ENCODE peak calls at places on chromosomes 1 and 21, in six cellular contexts. One of them, this sample, is unnamed.

GRCh38 chr1:65509912-65510680 is 89.6 kb downstream of the LEPR start:
- DNase-seq in adrenal gland: no peak
- DNase-seq in esophagus squamous epithelium: no peak
- DNase-seq in NB4: no peak
- DNase-seq in uterus: no peak
- DNase-seq in HCT116: no peak
- DNase-seq in this sample: no peak

GRCh38 chr1:172278478-172278877 is 142.0 kb upstream of the C1orf105 start:
- DNase-seq in adrenal gland: no peak
- DNase-seq in esophagus squamous epithelium: no peak
- DNase-seq in NB4: no peak
- DNase-seq in uterus: no peak
- DNase-seq in HCT116: no peak
- DNase-seq in this sample: no peak

GRCh38 chr1:201183728-201184127 is 6.9 kb upstream of the IGFN1 start:
- DNase-seq in adrenal gland: no peak
- DNase-seq in esophagus squamous epithelium: no peak
- DNase-seq in NB4: no peak
- DNase-seq in uterus: no peak
- DNase-seq in HCT116: no peak
- DNase-seq in this sample: no peak

GRCh38 chr1:59156526-59157196 is 140.2 kb upstream of the FGGY start:
- DNase-seq in adrenal gland: no peak
- DNase-seq in esophagus squamous epithelium: no peak
- DNase-seq in NB4: no peak
- DNase-seq in uterus: no peak
- DNase-seq in HCT116: peak; percentile 60
- DNase-seq in this sample: no peak

GRCh38 chr1:22969224-22969829 is 3.3 kb downstream of the LACTBL1 start:
- DNase-seq in adrenal gland: no peak
- DNase-seq in esophagus squamous epithelium: no peak
- DNase-seq in NB4: no peak
- DNase-seq in uterus: no peak
- DNase-seq in HCT116: no peak
- DNase-seq in this sample: no peak

GRCh38 chr1:159829822-159830455 is 3.3 kb downstream of the SLAMF8 start:
- DNase-seq in adrenal gland: peak; percentile 60
- DNase-seq in esophagus squamous epithelium: no peak
- DNase-seq in NB4: no peak
- DNase-seq in uterus: no peak
- DNase-seq in HCT116: no peak
- DNase-seq in this sample: no peak

GRCh38 chr1:232890340-232890953 is 60.0 kb upstream of the NTPCR start:
- DNase-seq in adrenal gland: no peak
- DNase-seq in esophagus squamous epithelium: no peak
- DNase-seq in NB4: peak; percentile 40
- DNase-seq in uterus: no peak
- DNase-seq in HCT116: no peak
- DNase-seq in this sample: no peak

GRCh38 chr1:216627252-216627651 is 96.0 kb downstream of the ESRRG start:
- DNase-seq in adrenal gland: no peak
- DNase-seq in esophagus squamous epithelium: no peak
- DNase-seq in NB4: no peak
- DNase-seq in uterus: no peak
- DNase-seq in HCT116: no peak
- DNase-seq in this sample: no peak

GRCh38 chr1:244381887-244382565 is 69.7 kb downstream of the ADSS2 start:
- DNase-seq in adrenal gland: no peak
- DNase-seq in esophagus squamous epithelium: no peak
- DNase-seq in NB4: no peak
- DNase-seq in uterus: no peak
- DNase-seq in HCT116: no peak
- DNase-seq in this sample: no peak

GRCh38 chr1:147238053-147238902 is 4.2 kb upstream of the CHD1L start:
- DNase-seq in adrenal gland: no peak
- DNase-seq in esophagus squamous epithelium: no peak
- DNase-seq in NB4: no peak
- DNase-seq in uterus: no peak
- DNase-seq in HCT116: no peak
- DNase-seq in this sample: no peak

GRCh38 chr1:54260810-54261209 is 60.8 kb downstream of the MRPL37 start:
- DNase-seq in adrenal gland: no peak
- DNase-seq in esophagus squamous epithelium: no peak
- DNase-seq in NB4: no peak
- DNase-seq in uterus: no peak
- DNase-seq in HCT116: no peak
- DNase-seq in this sample: no peak

GRCh38 chr1:165356876-165357275 is 361 bp upstream of the LMX1A start:
- DNase-seq in adrenal gland: no peak
- DNase-seq in esophagus squamous epithelium: no peak
- DNase-seq in NB4: no peak
- DNase-seq in uterus: no peak
- DNase-seq in HCT116: no peak
- DNase-seq in this sample: no peak

GRCh38 chr21:22125581-22125980 is 1127.4 kb downstream of the NCAM2 start:
- DNase-seq in adrenal gland: no peak
- DNase-seq in esophagus squamous epithelium: no peak
- DNase-seq in NB4: no peak
- DNase-seq in uterus: no peak
- DNase-seq in HCT116: no peak
- DNase-seq in this sample: no peak

GRCh38 chr1:97158704-97159103 is 437.1 kb downstream of the PTBP2 start:
- DNase-seq in adrenal gland: no peak
- DNase-seq in esophagus squamous epithelium: no peak
- DNase-seq in NB4: no peak
- DNase-seq in uterus: no peak
- DNase-seq in HCT116: no peak
- DNase-seq in this sample: no peak

GRCh38 chr1:73092383-73092782 is 810.0 kb upstream of the NEGR1 start:
- DNase-seq in adrenal gland: no peak
- DNase-seq in esophagus squamous epithelium: no peak
- DNase-seq in NB4: no peak
- DNase-seq in uterus: no peak
- DNase-seq in HCT116: no peak
- DNase-seq in this sample: no peak
- TF ChIP-seq POLR2A in adrenal gland: no peak
- TF ChIP-seq POLR2A in esophagus squamous epithelium: no peak
- TF ChIP-seq POLR2A in NB4: no peak
- TF ChIP-seq POLR2A in uterus: no peak
- TF ChIP-seq POLR2A in HCT116: no peak
- TF ChIP-seq POLR2A in this sample: no peak

GRCh38 chr1:227127891-227128290 is 187.8 kb downstream of the COQ8A start:
- DNase-seq in adrenal gland: no peak
- DNase-seq in esophagus squamous epithelium: no peak
- DNase-seq in NB4: no peak
- DNase-seq in uterus: no peak
- DNase-seq in HCT116: no peak
- DNase-seq in this sample: no peak

GRCh38 chr1:227134686-227135314 is 183.5 kb downstream of the CDC42BPA start:
- DNase-seq in adrenal gland: no peak
- DNase-seq in esophagus squamous epithelium: no peak
- DNase-seq in NB4: no peak
- DNase-seq in uterus: no peak
- DNase-seq in HCT116: no peak
- DNase-seq in this sample: no peak

GRCh38 chr1:227136210-227136609 is 182.1 kb downstream of the CDC42BPA start:
- DNase-seq in adrenal gland: no peak
- DNase-seq in esophagus squamous epithelium: no peak
- DNase-seq in NB4: no peak
- DNase-seq in uterus: no peak
- DNase-seq in HCT116: no peak
- DNase-seq in this sample: no peak

GRCh38 chr1:227125929-227126545 is 185.9 kb downstream of the COQ8A start:
- DNase-seq in adrenal gland: no peak
- DNase-seq in esophagus squamous epithelium: no peak
- DNase-seq in NB4: no peak
- DNase-seq in uterus: no peak
- DNase-seq in HCT116: no peak
- DNase-seq in this sample: no peak

DNA sequence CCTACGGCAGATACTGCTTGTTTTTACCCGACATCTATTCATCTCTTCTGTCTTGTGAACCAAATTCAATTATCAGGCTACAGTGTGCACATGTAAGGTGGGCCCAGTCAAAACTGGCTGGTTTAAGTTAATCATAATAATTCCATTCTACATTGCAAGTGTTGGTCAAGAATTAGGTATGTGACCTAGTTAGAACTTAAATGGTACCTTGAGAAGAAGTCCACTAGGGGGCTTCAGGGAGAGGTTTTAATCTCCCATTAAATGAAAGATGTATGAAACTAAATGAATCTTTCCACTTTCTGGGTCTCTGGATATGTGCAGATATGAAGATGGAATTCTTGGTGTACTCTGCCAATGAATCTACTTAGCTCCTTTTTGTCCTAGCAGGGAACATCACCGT is 187.1 kb downstream of the CDC42BPA start:
- DNase-seq in adrenal gland: no peak
- DNase-seq in esophagus squamous epithelium: no peak
- DNase-seq in NB4: peak; percentile 25
- DNase-seq in uterus: no peak
- DNase-seq in HCT116: peak; percentile 15
- DNase-seq in this sample: no peak
- TF ChIP-seq CTCF in adrenal gland: peak; percentile 42
- TF ChIP-seq CTCF in esophagus squamous epithelium: no peak
- TF ChIP-seq CTCF in NB4: peak; percentile 27
- TF ChIP-seq CTCF in uterus: peak; percentile 29
- TF ChIP-seq CTCF in HCT116: peak; percentile 20
- TF ChIP-seq CTCF in this sample: peak; percentile 34

GRCh38 chr1:218090459-218090858 is 194.6 kb upstream of the RRP15 start:
- DNase-seq in adrenal gland: no peak
- DNase-seq in esophagus squamous epithelium: no peak
- DNase-seq in NB4: no peak
- DNase-seq in uterus: no peak
- DNase-seq in HCT116: no peak
- DNase-seq in this sample: no peak
- TF ChIP-seq POLR2A in adrenal gland: no peak
- TF ChIP-seq POLR2A in esophagus squamous epithelium: no peak
- TF ChIP-seq POLR2A in NB4: no peak
- TF ChIP-seq POLR2A in uterus: no peak
- TF ChIP-seq POLR2A in HCT116: no peak
- TF ChIP-seq POLR2A in this sample: no peak

DNA sequence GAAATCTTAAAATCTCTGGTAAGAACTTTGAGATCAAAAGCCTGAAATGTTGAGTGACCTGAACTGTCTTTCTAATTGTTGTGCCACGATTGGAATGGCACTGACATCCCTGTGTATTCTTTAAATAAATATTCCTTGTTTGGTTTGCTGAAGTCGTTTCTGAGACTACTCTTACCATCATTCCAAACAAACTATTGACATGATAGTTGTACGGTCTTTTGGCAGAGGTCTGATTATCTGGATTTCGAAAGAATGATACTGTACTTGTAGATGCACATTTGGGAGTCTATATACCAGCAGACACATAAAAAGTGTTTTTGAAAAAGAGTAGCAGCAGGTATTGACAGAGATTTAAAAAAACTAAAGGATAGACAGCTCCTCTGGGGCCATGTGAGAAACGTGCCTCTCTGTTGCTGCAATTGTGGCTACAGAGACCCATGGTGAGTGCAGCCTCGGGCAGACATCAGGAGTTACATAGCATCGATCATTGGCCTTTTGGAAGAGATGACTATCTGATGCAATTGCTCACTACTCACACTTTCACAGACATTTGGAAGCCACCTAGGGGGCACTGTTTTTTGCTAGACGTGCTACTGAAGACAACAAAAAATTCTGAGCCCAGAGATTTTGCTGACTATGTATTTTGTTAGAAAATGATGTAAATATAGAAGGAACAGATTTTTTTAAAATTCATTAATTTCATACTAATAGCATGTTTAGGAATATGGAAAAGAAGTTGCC is 464.5 kb downstream of the KCNT2 start:
- DNase-seq in adrenal gland: no peak
- DNase-seq in esophagus squamous epithelium: no peak
- DNase-seq in NB4: peak; percentile 4
- DNase-seq in uterus: no peak
- DNase-seq in HCT116: peak; percentile 24
- DNase-seq in this sample: no peak
- TF ChIP-seq CTCF in adrenal gland: no peak
- TF ChIP-seq CTCF in esophagus squamous epithelium: no peak
- TF ChIP-seq CTCF in NB4: peak; percentile 12
- TF ChIP-seq CTCF in uterus: no peak
- TF ChIP-seq CTCF in HCT116: no peak
- TF ChIP-seq CTCF in this sample: no peak

GRCh38 chr1:156894001-156894400 is 483 bp downstream of the PEAR1 start:
- DNase-seq in adrenal gland: no peak
- DNase-seq in esophagus squamous epithelium: no peak
- DNase-seq in NB4: no peak
- DNase-seq in uterus: no peak
- DNase-seq in HCT116: no peak
- DNase-seq in this sample: no peak

GRCh38 chr1:156892190-156893047 is 1.1 kb upstream of the PEAR1 start:
- DNase-seq in adrenal gland: peak; percentile 92
- DNase-seq in esophagus squamous epithelium: no peak
- DNase-seq in NB4: peak; percentile 88
- DNase-seq in uterus: peak; percentile 93
- DNase-seq in HCT116: peak; percentile 75
- DNase-seq in this sample: peak; percentile 93

GRCh38 chr1:156895408-156895874 is 1.9 kb downstream of the PEAR1 start:
- DNase-seq in adrenal gland: no peak
- DNase-seq in esophagus squamous epithelium: no peak
- DNase-seq in NB4: no peak
- DNase-seq in uterus: no peak
- DNase-seq in HCT116: no peak
- DNase-seq in this sample: no peak

GRCh38 chr1:156894711-156895407 is 1.3 kb downstream of the PEAR1 start:
- DNase-seq in adrenal gland: no peak
- DNase-seq in esophagus squamous epithelium: no peak
- DNase-seq in NB4: no peak
- DNase-seq in uterus: peak; percentile 56
- DNase-seq in HCT116: no peak
- DNase-seq in this sample: no peak

GRCh38 chr1:156893048-156893953 is at the start of gene PEAR1:
- DNase-seq in adrenal gland: peak; percentile 44
- DNase-seq in esophagus squamous epithelium: no peak
- DNase-seq in NB4: no peak
- DNase-seq in uterus: peak; percentile 72
- DNase-seq in HCT116: no peak
- DNase-seq in this sample: no peak
- TF ChIP-seq POLR2A in adrenal gland: peak; percentile 15
- TF ChIP-seq POLR2A in esophagus squamous epithelium: no peak
- TF ChIP-seq POLR2A in NB4: no peak
- TF ChIP-seq POLR2A in uterus: peak; percentile 53
- TF ChIP-seq POLR2A in HCT116: no peak
- TF ChIP-seq POLR2A in this sample: no peak

GRCh38 chr1:175744833-175745232 is 1.4 kb upstream of the TNR start:
- DNase-seq in adrenal gland: no peak
- DNase-seq in esophagus squamous epithelium: no peak
- DNase-seq in NB4: no peak
- DNase-seq in uterus: no peak
- DNase-seq in HCT116: no peak
- DNase-seq in this sample: no peak
- TF ChIP-seq CTCF in adrenal gland: no peak
- TF ChIP-seq CTCF in esophagus squamous epithelium: no peak
- TF ChIP-seq CTCF in NB4: no peak
- TF ChIP-seq CTCF in uterus: no peak
- TF ChIP-seq CTCF in HCT116: no peak
- TF ChIP-seq CTCF in this sample: peak; percentile 21